ENCODE peak calls at places on chromosomes 11 and 22, in four cellular contexts. E is CD4-positive, alpha-beta T cell; D is sigmoid colon; G is mammary epithelial cell. I is an unnamed sample.

GRCh38 chr22:29520851-29521250 is 32.7 kb downstream of the THOC5 start:
- DNase-seq in G (no peak), D (no peak), E (no peak), I (no peak)

GRCh38 chr22:26564181-26564580 is 25.8 kb downstream of the TPST2 start:
- DNase-seq in D (no peak), E (no peak), G (peak; percentile 83), I (no peak)

GRCh38 chr22:21681566-21682370 is 16.0 kb downstream of the PPIL2 start:
- DNase-seq in E (no peak), G (no peak), D (no peak), I (no peak)

GRCh38 chr11:1260023-1260501 is 37.2 kb downstream of the MUC5B start:
- DNase-seq in G (no peak), E (no peak), D (no peak), I (peak; percentile 51)

GRCh38 chr11:39236916-39237315 is 2222.5 kb downstream of the LRRC4C start:
- DNase-seq in G (peak; percentile 14), E (no peak), D (no peak), I (no peak)

GRCh38 chr11:82546556-82547162 is 187.0 kb downstream of the FAM181B start:
- DNase-seq in G (no peak), E (no peak), D (no peak), I (no peak)

GRCh38 chr11:35518766-35519165 is 6.7 kb downstream of the PAMR1 start:
- DNase-seq in E (no peak), D (no peak), G (no peak), I (no peak)

GRCh38 chr11:114308689-114309089 is 12.5 kb downstream of the NNMT start:
- DNase-seq in G (peak; percentile 76), E (no peak), D (no peak), I (no peak)

GRCh38 chr11:114134870-114135269 is 75.4 kb downstream of the ZBTB16 start:
- DNase-seq in E (no peak), D (no peak), G (peak; percentile 66), I (no peak)

GRCh38 chr11:70879601-70880285 is 372.6 kb downstream of the SHANK2 start:
- DNase-seq in G (no peak), E (no peak), D (no peak), I (no peak)

GRCh38 chr11:13047884-13048283 is 38.8 kb downstream of the RASSF10 start:
- DNase-seq in G (no peak), E (no peak), D (no peak), I (no peak)

GRCh38 chr11:62600367-62601113 is 1.1 kb downstream of the MTA2 start:
- DNase-seq in E (no peak), G (peak; percentile 18), D (no peak), I (no peak)
- H3K27ac ChIP-seq in E (peak overlapping the region; percentile 94), G (peak overlapping the region; percentile 66), D (peak overlapping the region; percentile 98), I (peak overlapping the region; percentile 67)

DNA sequence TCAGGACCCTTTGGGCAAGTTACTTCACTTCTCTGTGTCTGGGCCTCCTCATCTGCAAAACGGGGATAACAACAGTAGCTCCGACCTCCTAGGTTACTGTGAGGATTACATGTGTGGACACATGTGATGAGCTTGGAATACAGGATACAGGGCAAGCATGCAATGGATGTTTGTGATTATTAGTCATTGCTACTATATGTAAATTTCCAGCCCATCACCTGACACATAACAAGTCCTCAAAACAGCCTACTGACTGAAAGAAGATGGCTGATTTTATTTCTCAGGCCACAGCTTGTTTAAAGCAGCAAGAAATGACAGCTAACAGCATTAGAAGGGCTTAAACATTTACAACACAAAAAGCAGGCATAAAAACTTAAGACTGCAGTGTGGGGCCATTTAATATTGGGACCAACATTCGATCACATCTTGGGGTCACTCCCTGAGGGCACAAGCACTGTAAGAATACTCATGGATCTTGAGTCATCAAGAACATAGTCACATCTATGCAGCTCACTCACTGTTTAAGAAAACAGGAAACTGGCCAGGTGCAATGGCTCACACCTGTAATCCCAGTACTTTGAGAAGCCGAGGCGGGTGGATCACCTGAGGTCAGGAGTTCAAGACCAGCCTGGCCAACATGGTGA is 49.6 kb downstream of the ABTB2 start:
- DNase-seq in G (peak; percentile 84), E (no peak), D (no peak), I (peak; percentile 90)
- H3K27ac ChIP-seq in G (no peak overlapping the region), E (no peak overlapping the region), D (no peak overlapping the region), I (peak overlapping the region; percentile 72)

GRCh38 chr22:39883057-39883456 is 10.5 kb downstream of the ENTHD1 start:
- DNase-seq in D (no peak), E (no peak), G (no peak), I (no peak)

GRCh38 chr22:39877079-39877682 is 16.4 kb downstream of the ENTHD1 start:
- DNase-seq in D (no peak), G (no peak), E (no peak), I (no peak)

GRCh38 chr22:39880722-39881121 is 12.8 kb downstream of the ENTHD1 start:
- DNase-seq in E (no peak), G (no peak), D (no peak), I (no peak)
- H3K27ac ChIP-seq in E (no peak overlapping the region), G (no peak overlapping the region), D (no peak overlapping the region), I (no peak overlapping the region)

DNA sequence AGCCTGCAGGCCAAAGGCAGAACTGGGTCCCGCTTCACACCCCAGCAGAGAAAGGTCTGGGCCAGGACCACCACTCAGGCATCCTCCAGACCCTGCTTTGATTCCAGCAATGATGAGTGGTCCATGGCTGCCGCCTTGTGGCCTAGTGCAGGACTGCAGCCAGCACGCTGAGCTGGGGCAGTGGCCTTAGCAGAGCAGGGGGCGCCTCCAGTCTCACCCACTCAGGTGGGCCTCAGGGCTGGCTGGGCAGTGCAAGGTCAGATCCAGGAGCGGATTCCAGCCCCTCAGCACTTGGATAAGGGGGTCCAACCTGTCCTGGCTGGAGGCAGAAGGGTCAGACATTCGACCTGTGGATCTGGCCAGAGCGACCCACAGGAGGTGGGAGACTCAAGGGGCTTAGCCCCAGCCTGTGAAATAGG is 9.6 kb upstream of the PDE2A start:
- DNase-seq in E (peak; percentile 59), G (no peak), D (no peak), I (no peak)
- H3K27ac ChIP-seq in E (no peak overlapping the region), G (no peak overlapping the region), D (no peak overlapping the region), I (no peak overlapping the region)

DNA sequence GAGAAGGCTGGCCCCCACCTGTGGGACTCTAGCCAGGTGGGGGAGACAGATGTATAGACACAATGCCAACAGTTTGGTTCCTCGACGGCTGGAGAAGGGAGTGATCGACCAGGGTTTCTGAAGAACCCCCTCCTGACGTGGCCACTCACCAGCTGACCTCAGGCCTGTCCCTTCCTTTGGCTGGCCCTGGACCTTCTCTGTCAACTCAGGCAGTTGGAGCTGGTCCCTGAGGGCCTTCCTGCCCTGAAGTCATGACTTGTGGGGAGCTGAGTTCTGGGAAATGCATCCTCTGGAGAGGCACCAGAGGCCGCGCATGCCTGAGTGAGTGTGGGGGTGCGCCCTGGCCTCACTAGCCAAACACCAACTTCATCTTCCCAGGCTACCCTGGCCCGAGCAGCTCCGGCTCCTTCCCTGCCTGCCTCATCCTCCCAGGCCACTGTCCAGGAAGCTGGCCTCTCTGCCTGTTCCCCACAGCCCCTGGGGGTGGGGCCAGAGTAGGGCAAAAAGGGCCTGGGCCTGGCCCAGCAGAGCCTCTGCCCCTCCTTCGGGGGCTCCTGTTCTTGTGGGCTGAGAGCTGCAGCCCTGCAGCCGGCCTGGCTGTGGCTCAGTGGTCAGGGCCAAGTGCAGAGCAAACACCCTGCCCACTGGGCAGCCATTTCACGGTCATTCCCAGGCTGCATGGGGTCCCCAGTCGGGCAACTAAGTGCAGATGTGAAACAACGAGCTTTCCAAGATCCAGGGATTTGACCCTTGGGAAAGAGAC is 23.6 kb downstream of the TXN2 start:
- DNase-seq in E (no peak), G (no peak), D (peak; percentile 83), I (peak; percentile 32)
- H3K27ac ChIP-seq in E (no peak overlapping the region), G (no peak overlapping the region), D (peak overlapping the region; percentile 92), I (no peak overlapping the region)

DNA sequence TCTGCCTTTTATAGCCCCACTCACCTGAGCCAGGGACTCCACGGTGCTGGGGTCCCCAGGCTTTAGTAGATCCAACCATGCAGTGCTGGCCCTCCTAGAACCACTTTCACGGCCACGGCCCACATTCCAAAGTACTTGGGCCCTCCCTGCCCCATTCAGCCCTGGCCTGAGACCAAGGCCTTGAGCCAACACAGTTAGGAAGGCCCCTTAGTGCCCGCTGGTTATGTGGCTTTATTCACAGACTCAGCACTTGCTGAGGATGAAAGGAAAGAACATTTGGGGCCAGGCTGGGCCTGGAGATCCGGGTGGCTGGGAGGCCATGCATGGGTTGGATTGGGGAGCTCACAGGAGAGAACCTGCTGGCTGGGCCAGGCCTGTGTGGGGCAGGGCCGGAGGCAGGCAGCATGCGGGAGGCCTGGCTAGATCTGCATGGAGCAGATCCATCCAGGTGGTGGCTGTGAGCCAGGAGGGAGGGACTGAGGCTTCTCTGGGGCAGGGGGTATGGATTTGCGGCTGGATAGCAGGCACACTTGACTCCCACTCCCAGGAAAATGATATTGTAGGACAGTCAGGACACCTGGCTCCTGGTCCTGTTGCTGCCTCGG is 12.6 kb downstream of the CHRM1 start:
- DNase-seq in D (no peak), E (no peak), G (no peak), I (no peak)
- H3K27ac ChIP-seq in D (no peak overlapping the region), E (no peak overlapping the region), G (no peak overlapping the region), I (no peak overlapping the region)

DNA sequence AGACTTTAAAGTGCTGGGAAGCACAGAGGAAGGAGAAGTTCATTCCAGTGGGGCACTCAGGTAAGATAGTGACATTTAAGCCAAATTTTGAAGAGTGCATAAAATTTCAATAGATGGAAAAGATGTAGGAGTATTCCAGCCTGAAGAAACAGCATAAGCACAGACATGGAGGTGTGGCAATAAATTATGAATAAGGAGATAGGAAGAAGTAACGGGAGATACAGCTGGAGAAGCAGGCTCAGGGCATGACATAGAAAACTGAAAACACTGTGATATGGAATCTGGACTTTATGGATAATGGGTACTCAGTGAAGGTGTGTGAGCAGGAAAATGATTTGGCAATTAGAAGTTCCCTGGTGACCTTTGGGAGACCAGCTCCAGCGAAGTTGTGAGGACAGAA is 33.3 kb downstream of the P4HA3 start:
- DNase-seq in G (no peak), E (no peak), D (no peak), I (no peak)
- H3K27ac ChIP-seq in G (peak overlapping the region; percentile 9), E (no peak overlapping the region), D (peak overlapping the region; percentile 75), I (peak overlapping the region; percentile 27)

DNA sequence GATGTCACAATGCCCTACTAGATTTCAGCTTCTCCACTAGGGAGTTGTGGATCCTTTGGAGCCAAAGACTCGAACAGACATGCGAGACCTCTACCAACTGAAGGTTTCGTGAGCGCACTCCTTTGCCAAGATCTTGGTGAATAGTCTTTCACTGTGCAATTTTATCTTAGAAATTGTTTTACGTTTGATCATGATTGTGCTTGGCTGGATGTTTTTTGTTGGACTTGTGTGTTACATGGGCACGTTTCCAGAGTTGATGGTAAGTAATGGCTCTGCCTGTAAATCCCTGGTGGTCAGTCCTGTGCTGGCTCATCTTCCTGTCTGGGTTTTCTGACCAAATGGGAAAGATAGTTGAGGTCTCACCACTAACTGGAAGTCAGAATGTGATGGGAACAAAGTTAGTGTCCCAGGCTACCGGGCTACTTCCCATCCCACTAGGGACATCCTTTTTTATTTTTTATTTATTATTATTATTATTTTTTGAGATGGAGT is at the start of gene MISFA:
- DNase-seq in D (no peak), G (no peak), E (no peak), I (no peak)
- H3K27ac ChIP-seq in D (no peak within 1 kb of the TSS), G (no peak within 1 kb of the TSS), E (no peak within 1 kb of the TSS), I (no peak within 1 kb of the TSS)

GRCh38 chr11:78427615-78428272 is 10.1 kb upstream of the GAB2 start:
- DNase-seq in G (peak; percentile 57), D (no peak), E (no peak), I (peak; percentile 28)
- H3K27ac ChIP-seq in G (no peak overlapping the region), D (no peak overlapping the region), E (no peak overlapping the region), I (no peak overlapping the region)

GRCh38 chr11:19725379-19726079 is 12.9 kb downstream of the NAV2 start:
- DNase-seq in D (no peak), G (no peak), E (no peak), I (peak; percentile 82)
- H3K27ac ChIP-seq in D (peak overlapping the region; percentile 97), G (no peak overlapping the region), E (no peak overlapping the region), I (peak overlapping the region; percentile 82)